ENCODE peak calls at places on chromosomes 16 and 17, in seven cellular contexts. One of them, this sample, is unnamed.

GRCh38 chr17:81323411-81323868 is 28.3 kb upstream of the SLC38A10 start:
- DNase-seq in stomach: no peak
- DNase-seq in nephron progenitor cell: no peak
- DNase-seq in brain pericyte: no peak
- DNase-seq in HEK293T: no peak
- DNase-seq in NCI-H1417: no peak
- DNase-seq in central memory CD8-positive, alpha-beta T cell: no peak
- DNase-seq in this sample: no peak

GRCh38 chr16:1095450-1096163 is 437 bp downstream of the C1QTNF8 start:
- DNase-seq in stomach: no peak
- DNase-seq in nephron progenitor cell: no peak
- DNase-seq in brain pericyte: no peak
- DNase-seq in HEK293T: no peak
- DNase-seq in NCI-H1417: no peak
- DNase-seq in central memory CD8-positive, alpha-beta T cell: no peak
- DNase-seq in this sample: no peak

GRCh38 chr17:36829676-36830075 is 107.6 kb upstream of the LHX1 start:
- DNase-seq in stomach: no peak
- DNase-seq in nephron progenitor cell: no peak
- DNase-seq in brain pericyte: no peak
- DNase-seq in HEK293T: no peak
- DNase-seq in NCI-H1417: no peak
- DNase-seq in central memory CD8-positive, alpha-beta T cell: no peak
- DNase-seq in this sample: no peak

GRCh38 chr16:56357765-56358322 is 67.5 kb downstream of the AMFR start:
- DNase-seq in stomach: peak
- DNase-seq in nephron progenitor cell: no peak
- DNase-seq in brain pericyte: no peak
- DNase-seq in HEK293T: no peak
- DNase-seq in NCI-H1417: no peak
- DNase-seq in central memory CD8-positive, alpha-beta T cell: no peak
- DNase-seq in this sample: peak

GRCh38 chr17:48470388-48471034 is 40.5 kb upstream of the SKAP1 start:
- DNase-seq in stomach: no peak
- DNase-seq in nephron progenitor cell: no peak
- DNase-seq in brain pericyte: no peak
- DNase-seq in HEK293T: no peak
- DNase-seq in NCI-H1417: no peak
- DNase-seq in central memory CD8-positive, alpha-beta T cell: no peak
- DNase-seq in this sample: no peak

GRCh38 chr17:30005709-30006320 is 64.4 kb downstream of the EFCAB5 start:
- DNase-seq in stomach: no peak
- DNase-seq in nephron progenitor cell: no peak
- DNase-seq in brain pericyte: no peak
- DNase-seq in HEK293T: no peak
- DNase-seq in NCI-H1417: no peak
- DNase-seq in central memory CD8-positive, alpha-beta T cell: no peak
- DNase-seq in this sample: no peak

GRCh38 chr16:80100186-80100585 is 440.6 kb upstream of the DYNLRB2 start:
- DNase-seq in stomach: no peak
- DNase-seq in nephron progenitor cell: no peak
- DNase-seq in brain pericyte: no peak
- DNase-seq in HEK293T: no peak
- DNase-seq in NCI-H1417: no peak
- DNase-seq in central memory CD8-positive, alpha-beta T cell: no peak
- DNase-seq in this sample: no peak

GRCh38 chr17:34241062-34241461 is 14.0 kb upstream of the CCL2 start:
- DNase-seq in stomach: peak
- DNase-seq in nephron progenitor cell: no peak
- DNase-seq in brain pericyte: no peak
- DNase-seq in HEK293T: no peak
- DNase-seq in NCI-H1417: no peak
- DNase-seq in central memory CD8-positive, alpha-beta T cell: no peak
- DNase-seq in this sample: peak

GRCh38 chr17:44121997-44122824 is 1.2 kb downstream of the HDAC5 start:
- DNase-seq in stomach: no peak
- DNase-seq in nephron progenitor cell: no peak
- DNase-seq in brain pericyte: no peak
- DNase-seq in HEK293T: no peak
- DNase-seq in NCI-H1417: no peak
- DNase-seq in central memory CD8-positive, alpha-beta T cell: no peak
- DNase-seq in this sample: no peak

GRCh38 chr16:89842471-89843408 is 14.5 kb downstream of the SPIRE2 start:
- DNase-seq in stomach: no peak
- DNase-seq in nephron progenitor cell: no peak
- DNase-seq in brain pericyte: no peak
- DNase-seq in HEK293T: no peak
- DNase-seq in NCI-H1417: no peak
- DNase-seq in central memory CD8-positive, alpha-beta T cell: no peak
- DNase-seq in this sample: no peak

GRCh38 chr17:64354824-64355535 is 35.7 kb downstream of the PECAM1 start:
- DNase-seq in stomach: no peak
- DNase-seq in nephron progenitor cell: no peak
- DNase-seq in brain pericyte: no peak
- DNase-seq in HEK293T: no peak
- DNase-seq in NCI-H1417: no peak
- DNase-seq in central memory CD8-positive, alpha-beta T cell: no peak
- DNase-seq in this sample: no peak

GRCh38 chr17:43662432-43663141 is 865 bp upstream of the MEOX1 start:
- DNase-seq in stomach: no peak
- DNase-seq in nephron progenitor cell: peak
- DNase-seq in brain pericyte: no peak
- DNase-seq in HEK293T: no peak
- DNase-seq in NCI-H1417: no peak
- DNase-seq in central memory CD8-positive, alpha-beta T cell: no peak
- DNase-seq in this sample: no peak

GRCh38 chr17:40320771-40321501 is 12.0 kb downstream of the RARA start:
- DNase-seq in stomach: no peak
- DNase-seq in nephron progenitor cell: no peak
- DNase-seq in brain pericyte: no peak
- DNase-seq in HEK293T: no peak
- DNase-seq in NCI-H1417: no peak
- DNase-seq in central memory CD8-positive, alpha-beta T cell: peak
- DNase-seq in this sample: peak

GRCh38 chr17:2181206-2181983 is 122.2 kb downstream of the SMG6 start:
- DNase-seq in stomach: no peak
- DNase-seq in nephron progenitor cell: no peak
- DNase-seq in brain pericyte: no peak
- DNase-seq in HEK293T: no peak
- DNase-seq in NCI-H1417: no peak
- DNase-seq in central memory CD8-positive, alpha-beta T cell: no peak
- DNase-seq in this sample: no peak

GRCh38 chr17:33442320-33442719 is 149.2 kb upstream of the ASIC2 start:
- DNase-seq in stomach: no peak
- DNase-seq in nephron progenitor cell: no peak
- DNase-seq in brain pericyte: no peak
- DNase-seq in HEK293T: no peak
- DNase-seq in NCI-H1417: no peak
- DNase-seq in central memory CD8-positive, alpha-beta T cell: no peak
- DNase-seq in this sample: no peak

GRCh38 chr17:37265446-37266173 is 110.2 kb upstream of the C17orf78 start:
- DNase-seq in stomach: no peak
- DNase-seq in nephron progenitor cell: no peak
- DNase-seq in brain pericyte: no peak
- DNase-seq in HEK293T: no peak
- DNase-seq in NCI-H1417: no peak
- DNase-seq in central memory CD8-positive, alpha-beta T cell: no peak
- DNase-seq in this sample: no peak